ENCODE peak calls at places on chromosomes 3 and 15, in eight cellular contexts. One of them, this sample, is unnamed.

GRCh38 chr15:92655178-92655995 is at the start of gene FAM174B:
- DNase-seq in H1: peak; percentile 78
- DNase-seq in breast epithelium: no peak
- DNase-seq in endothelial cell of umbilical vein: peak; percentile 51
- DNase-seq in HCT116: no peak
- DNase-seq in spleen: no peak
- DNase-seq in GM23338: peak; percentile 84
- DNase-seq in upper lobe of left lung: peak; percentile 92
- DNase-seq in this sample: peak; percentile 72

GRCh38 chr3:71129611-71130515 is 453.7 kb downstream of the FOXP1 start:
- DNase-seq in H1: no peak
- DNase-seq in breast epithelium: no peak
- DNase-seq in endothelial cell of umbilical vein: peak; percentile 87
- DNase-seq in HCT116: no peak
- DNase-seq in spleen: no peak
- DNase-seq in GM23338: peak; percentile 35
- DNase-seq in upper lobe of left lung: no peak
- DNase-seq in this sample: no peak

GRCh38 chr3:106824856-106825255 is 552.4 kb upstream of the CCDC54 start:
- DNase-seq in H1: no peak
- DNase-seq in breast epithelium: no peak
- DNase-seq in endothelial cell of umbilical vein: peak; percentile 42
- DNase-seq in HCT116: peak; percentile 12
- DNase-seq in spleen: no peak
- DNase-seq in GM23338: peak; percentile 61
- DNase-seq in upper lobe of left lung: no peak
- DNase-seq in this sample: no peak

GRCh38 chr15:35038655-35039534 is 46.2 kb downstream of the NANOGP8 start:
- DNase-seq in H1: no peak
- DNase-seq in breast epithelium: no peak
- DNase-seq in endothelial cell of umbilical vein: no peak
- DNase-seq in HCT116: no peak
- DNase-seq in spleen: no peak
- DNase-seq in GM23338: no peak
- DNase-seq in upper lobe of left lung: no peak
- DNase-seq in this sample: no peak

GRCh38 chr3:43180027-43180426 is 74.1 kb upstream of the POMGNT2 start:
- DNase-seq in H1: no peak
- DNase-seq in breast epithelium: no peak
- DNase-seq in endothelial cell of umbilical vein: peak; percentile 96
- DNase-seq in HCT116: no peak
- DNase-seq in spleen: no peak
- DNase-seq in GM23338: no peak
- DNase-seq in upper lobe of left lung: no peak
- DNase-seq in this sample: no peak

GRCh38 chr15:34620814-34621213 is 37.4 kb upstream of the GOLGA8B start:
- DNase-seq in H1: no peak
- DNase-seq in breast epithelium: no peak
- DNase-seq in endothelial cell of umbilical vein: peak; percentile 87
- DNase-seq in HCT116: no peak
- DNase-seq in spleen: no peak
- DNase-seq in GM23338: no peak
- DNase-seq in upper lobe of left lung: no peak
- DNase-seq in this sample: no peak

GRCh38 chr3:115986555-115987207 is 363.4 kb downstream of the GAP43 start:
- DNase-seq in H1: no peak
- DNase-seq in breast epithelium: no peak
- DNase-seq in endothelial cell of umbilical vein: no peak
- DNase-seq in HCT116: peak; percentile 62
- DNase-seq in spleen: no peak
- DNase-seq in GM23338: peak; percentile 80
- DNase-seq in upper lobe of left lung: no peak
- DNase-seq in this sample: no peak

GRCh38 chr3:62188547-62189375 is 184.6 kb downstream of the FEZF2 start:
- DNase-seq in H1: peak; percentile 82
- DNase-seq in breast epithelium: peak; percentile 55
- DNase-seq in endothelial cell of umbilical vein: peak; percentile 80
- DNase-seq in HCT116: peak; percentile 7
- DNase-seq in spleen: peak; percentile 82
- DNase-seq in GM23338: peak; percentile 90
- DNase-seq in upper lobe of left lung: no peak
- DNase-seq in this sample: peak; percentile 88

GRCh38 chr15:79475312-79475711 is 43.2 kb downstream of the MINAR1 start:
- DNase-seq in H1: no peak
- DNase-seq in breast epithelium: no peak
- DNase-seq in endothelial cell of umbilical vein: no peak
- DNase-seq in HCT116: no peak
- DNase-seq in spleen: no peak
- DNase-seq in GM23338: no peak
- DNase-seq in upper lobe of left lung: no peak
- DNase-seq in this sample: no peak

GRCh38 chr15:28942046-28942445 is 56.3 kb downstream of the APBA2 start:
- DNase-seq in H1: no peak
- DNase-seq in breast epithelium: no peak
- DNase-seq in endothelial cell of umbilical vein: no peak
- DNase-seq in HCT116: no peak
- DNase-seq in spleen: peak; percentile 87
- DNase-seq in GM23338: no peak
- DNase-seq in upper lobe of left lung: no peak
- DNase-seq in this sample: peak; percentile 21

GRCh38 chr3:66438045-66438444 is 62.8 kb downstream of the LRIG1 start:
- DNase-seq in H1: no peak
- DNase-seq in breast epithelium: no peak
- DNase-seq in endothelial cell of umbilical vein: no peak
- DNase-seq in HCT116: no peak
- DNase-seq in spleen: no peak
- DNase-seq in GM23338: no peak
- DNase-seq in upper lobe of left lung: no peak
- DNase-seq in this sample: peak; percentile 55

GRCh38 chr3:56801151-56801596 is 575 bp downstream of the ARHGEF3 start:
- DNase-seq in H1: no peak
- DNase-seq in breast epithelium: no peak
- DNase-seq in endothelial cell of umbilical vein: peak; percentile 32
- DNase-seq in HCT116: no peak
- DNase-seq in spleen: peak; percentile 81
- DNase-seq in GM23338: no peak
- DNase-seq in upper lobe of left lung: no peak
- DNase-seq in this sample: no peak

GRCh38 chr3:16377196-16377595 is 112.2 kb downstream of the OXNAD1 start:
- DNase-seq in H1: no peak
- DNase-seq in breast epithelium: no peak
- DNase-seq in endothelial cell of umbilical vein: no peak
- DNase-seq in HCT116: no peak
- DNase-seq in spleen: no peak
- DNase-seq in GM23338: no peak
- DNase-seq in upper lobe of left lung: no peak
- DNase-seq in this sample: no peak

GRCh38 chr3:39104961-39105686 is 2.3 kb downstream of the GORASP1 start:
- DNase-seq in H1: no peak
- DNase-seq in breast epithelium: no peak
- DNase-seq in endothelial cell of umbilical vein: no peak
- DNase-seq in HCT116: no peak
- DNase-seq in spleen: no peak
- DNase-seq in GM23338: no peak
- DNase-seq in upper lobe of left lung: no peak
- DNase-seq in this sample: no peak

GRCh38 chr3:15102833-15103232 is 3.9 kb upstream of the RBSN start:
- DNase-seq in H1: no peak
- DNase-seq in breast epithelium: peak; percentile 24
- DNase-seq in endothelial cell of umbilical vein: no peak
- DNase-seq in HCT116: no peak
- DNase-seq in spleen: no peak
- DNase-seq in GM23338: peak; percentile 26
- DNase-seq in upper lobe of left lung: no peak
- DNase-seq in this sample: no peak

GRCh38 chr3:72312339-72312738 is 527.4 kb upstream of the PROK2 start:
- DNase-seq in H1: no peak
- DNase-seq in breast epithelium: no peak
- DNase-seq in endothelial cell of umbilical vein: no peak
- DNase-seq in HCT116: no peak
- DNase-seq in spleen: no peak
- DNase-seq in GM23338: no peak
- DNase-seq in upper lobe of left lung: no peak
- DNase-seq in this sample: no peak

GRCh38 chr3:177973241-177973840 is 562.9 kb upstream of the KCNMB2 start:
- DNase-seq in H1: no peak
- DNase-seq in breast epithelium: no peak
- DNase-seq in endothelial cell of umbilical vein: no peak
- DNase-seq in HCT116: no peak
- DNase-seq in spleen: no peak
- DNase-seq in GM23338: no peak
- DNase-seq in upper lobe of left lung: no peak
- DNase-seq in this sample: no peak

GRCh38 chr3:153829596-153830170 is 291.5 kb upstream of the ARHGEF26 start:
- DNase-seq in H1: no peak
- DNase-seq in breast epithelium: no peak
- DNase-seq in endothelial cell of umbilical vein: peak; percentile 88
- DNase-seq in HCT116: no peak
- DNase-seq in spleen: no peak
- DNase-seq in GM23338: no peak
- DNase-seq in upper lobe of left lung: no peak
- DNase-seq in this sample: no peak

GRCh38 chr3:39142067-39142466 is 11.3 kb downstream of the CSRNP1 start:
- DNase-seq in H1: no peak
- DNase-seq in breast epithelium: peak; percentile 64
- DNase-seq in endothelial cell of umbilical vein: no peak
- DNase-seq in HCT116: no peak
- DNase-seq in spleen: no peak
- DNase-seq in GM23338: no peak
- DNase-seq in upper lobe of left lung: no peak
- DNase-seq in this sample: peak; percentile 64

GRCh38 chr15:99343836-99344551 is 92.7 kb downstream of the LRRC28 start:
- DNase-seq in H1: peak; percentile 65
- DNase-seq in breast epithelium: no peak
- DNase-seq in endothelial cell of umbilical vein: peak; percentile 75
- DNase-seq in HCT116: no peak
- DNase-seq in spleen: peak; percentile 76
- DNase-seq in GM23338: peak; percentile 75
- DNase-seq in upper lobe of left lung: peak; percentile 69
- DNase-seq in this sample: no peak

GRCh38 chr3:134463676-134464611 is 21.8 kb downstream of the ANAPC13 start:
- DNase-seq in H1: peak; percentile 73
- DNase-seq in breast epithelium: peak; percentile 84
- DNase-seq in endothelial cell of umbilical vein: no peak
- DNase-seq in HCT116: no peak
- DNase-seq in spleen: no peak
- DNase-seq in GM23338: peak; percentile 97
- DNase-seq in upper lobe of left lung: no peak
- DNase-seq in this sample: peak; percentile 94

GRCh38 chr15:84836859-84837258 is 19.7 kb downstream of the ALPK3 start:
- DNase-seq in H1: no peak
- DNase-seq in breast epithelium: no peak
- DNase-seq in endothelial cell of umbilical vein: no peak
- DNase-seq in HCT116: no peak
- DNase-seq in spleen: no peak
- DNase-seq in GM23338: no peak
- DNase-seq in upper lobe of left lung: no peak
- DNase-seq in this sample: no peak
- H3K27ac ChIP-seq in H1: no peak overlapping the region
- H3K27ac ChIP-seq in breast epithelium: no peak overlapping the region
- H3K27ac ChIP-seq in endothelial cell of umbilical vein: no peak overlapping the region
- H3K27ac ChIP-seq in HCT116: no peak overlapping the region
- H3K27ac ChIP-seq in spleen: no peak overlapping the region
- H3K27ac ChIP-seq in GM23338: no peak overlapping the region
- H3K27ac ChIP-seq in upper lobe of left lung: peak overlapping the region; percentile 44
- H3K27ac ChIP-seq in this sample: no peak overlapping the region

DNA sequence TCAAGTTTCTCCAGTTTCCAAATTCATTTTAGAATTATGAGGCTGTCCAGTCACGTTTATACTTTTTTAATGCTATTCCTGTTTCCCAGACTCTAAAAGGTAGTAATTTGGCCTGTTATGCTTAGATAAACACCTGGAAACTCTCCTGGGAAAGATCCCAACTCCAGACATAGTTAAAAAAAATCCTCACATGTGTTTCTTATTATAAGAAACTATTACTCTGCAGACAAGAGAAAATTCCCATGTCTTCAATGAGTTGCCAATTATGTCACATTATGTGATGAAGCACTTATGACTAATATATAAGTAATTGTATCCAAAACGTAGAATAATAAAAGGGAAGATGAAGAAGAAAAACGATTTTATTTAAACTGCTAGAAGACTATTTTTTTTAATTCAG is 137.1 kb upstream of the TMC3 start:
- DNase-seq in H1: no peak
- DNase-seq in breast epithelium: no peak
- DNase-seq in endothelial cell of umbilical vein: peak; percentile 58
- DNase-seq in HCT116: no peak
- DNase-seq in spleen: no peak
- DNase-seq in GM23338: no peak
- DNase-seq in upper lobe of left lung: no peak
- DNase-seq in this sample: no peak
- TF ChIP-seq POLR2AphosphoS5 in H1: no peak
- TF ChIP-seq POLR2AphosphoS5 in breast epithelium: no peak
- TF ChIP-seq POLR2AphosphoS5 in endothelial cell of umbilical vein: no peak
- TF ChIP-seq POLR2AphosphoS5 in HCT116: no peak
- TF ChIP-seq POLR2AphosphoS5 in spleen: no peak
- TF ChIP-seq POLR2AphosphoS5 in GM23338: no peak
- TF ChIP-seq POLR2AphosphoS5 in upper lobe of left lung: no peak
- TF ChIP-seq POLR2AphosphoS5 in this sample: no peak

DNA sequence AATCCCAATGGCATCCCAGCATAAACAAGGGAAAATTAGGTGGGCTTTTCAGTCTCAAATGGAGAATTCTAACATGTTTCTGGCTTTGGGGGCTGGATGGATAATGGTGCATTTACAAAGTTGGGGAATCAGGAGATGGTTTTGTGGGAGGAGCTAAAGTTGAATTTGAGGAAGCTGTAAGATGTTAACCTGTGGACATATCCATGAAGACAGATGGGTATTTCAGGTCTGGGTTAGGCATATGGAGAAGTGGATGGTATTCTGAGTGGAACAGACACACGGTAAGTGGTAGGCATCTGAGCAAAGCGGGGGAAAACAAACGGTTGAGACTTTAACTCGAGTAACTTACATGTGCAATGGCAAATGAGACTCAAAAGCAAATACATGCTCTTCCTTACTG is 1.7 kb upstream of the LMLN start:
- DNase-seq in H1: no peak
- DNase-seq in breast epithelium: no peak
- DNase-seq in endothelial cell of umbilical vein: no peak
- DNase-seq in HCT116: no peak
- DNase-seq in spleen: no peak
- DNase-seq in GM23338: no peak
- DNase-seq in upper lobe of left lung: no peak
- DNase-seq in this sample: no peak
- H3K27ac ChIP-seq in H1: no peak overlapping the region
- H3K27ac ChIP-seq in breast epithelium: peak overlapping the region; percentile 90
- H3K27ac ChIP-seq in endothelial cell of umbilical vein: no peak overlapping the region
- H3K27ac ChIP-seq in HCT116: no peak overlapping the region
- H3K27ac ChIP-seq in spleen: peak overlapping the region; percentile 85
- H3K27ac ChIP-seq in GM23338: peak overlapping the region; percentile 96
- H3K27ac ChIP-seq in upper lobe of left lung: peak overlapping the region; percentile 77
- H3K27ac ChIP-seq in this sample: no peak overlapping the region

GRCh38 chr15:68096099-68096498 is 42.0 kb downstream of the PIAS1 start:
- DNase-seq in H1: no peak
- DNase-seq in breast epithelium: no peak
- DNase-seq in endothelial cell of umbilical vein: no peak
- DNase-seq in HCT116: no peak
- DNase-seq in spleen: no peak
- DNase-seq in GM23338: no peak
- DNase-seq in upper lobe of left lung: no peak
- DNase-seq in this sample: no peak

GRCh38 chr15:68097029-68097428 is 42.9 kb downstream of the PIAS1 start:
- DNase-seq in H1: no peak
- DNase-seq in breast epithelium: no peak
- DNase-seq in endothelial cell of umbilical vein: no peak
- DNase-seq in HCT116: no peak
- DNase-seq in spleen: no peak
- DNase-seq in GM23338: no peak
- DNase-seq in upper lobe of left lung: no peak
- DNase-seq in this sample: no peak

GRCh38 chr15:68091743-68092142 is 37.6 kb downstream of the PIAS1 start:
- DNase-seq in H1: no peak
- DNase-seq in breast epithelium: no peak
- DNase-seq in endothelial cell of umbilical vein: no peak
- DNase-seq in HCT116: no peak
- DNase-seq in spleen: no peak
- DNase-seq in GM23338: no peak
- DNase-seq in upper lobe of left lung: no peak
- DNase-seq in this sample: no peak
- TF ChIP-seq POLR2AphosphoS5 in H1: no peak
- TF ChIP-seq POLR2AphosphoS5 in breast epithelium: no peak
- TF ChIP-seq POLR2AphosphoS5 in endothelial cell of umbilical vein: no peak
- TF ChIP-seq POLR2AphosphoS5 in HCT116: no peak
- TF ChIP-seq POLR2AphosphoS5 in spleen: no peak
- TF ChIP-seq POLR2AphosphoS5 in GM23338: no peak
- TF ChIP-seq POLR2AphosphoS5 in upper lobe of left lung: no peak
- TF ChIP-seq POLR2AphosphoS5 in this sample: no peak

This sample was measured in sigmoid colon.